ENCODE peak calls at places on chromosomes 7 and 10, in eight cellular contexts. X is astrocyte of the hippocampus; O is stimulated activated CD8-positive, alpha-beta memory T cell treated with anti-CD3 and anti-CD28 coated beads, Interleukin-12 subunit alpha, Interleukin-12 subunit beta, amount 100 ng/mL, for 4 hours; A is activated T-cell treated with anti-CD3 and anti-CD28 coated beads, Interleukin-2, amount 50 U/mL, for 48 hours; U is NCI-H2029 treated with DMSO at 0.1 percent for 48 hours; S is T-helper 17 cell; M is ACHN; Z is RPMI8226. N is an unnamed sample.

GRCh38 chr7:99308461-99309074 is 17.1 kb upstream of the ARPC1A start:
- DNase-seq in X (no peak), O (no peak), A (no peak), U (no peak), S (no peak), M (no peak), Z (no peak), N (no peak)

GRCh38 chr10:29160110-29160669 is 128.7 kb upstream of the LYZL1 start:
- DNase-seq in X (peak), O (no peak), A (no peak), U (no peak), S (no peak), M (peak), Z (no peak), N (no peak)

GRCh38 chr7:79317728-79318127 is 135.7 kb downstream of the MAGI2 start:
- DNase-seq in X (peak), O (no peak), A (no peak), U (no peak), S (no peak), M (peak), Z (no peak), N (no peak)

GRCh38 chr10:121112618-121113384 is 261.6 kb downstream of the WDR11 start:
- DNase-seq in X (no peak), O (no peak), A (no peak), U (no peak), S (no peak), M (no peak), Z (no peak), N (peak)

GRCh38 chr7:77913977-77914607 is 115.5 kb downstream of the PHTF2 start:
- DNase-seq in X (peak), O (no peak), A (no peak), U (peak), S (no peak), M (no peak), Z (no peak), N (no peak)

GRCh38 chr7:155861480-155861868 is 49.2 kb upstream of the SHH start:
- DNase-seq in X (no peak), O (no peak), A (no peak), U (no peak), S (no peak), M (no peak), Z (no peak), N (no peak)

GRCh38 chr7:106613861-106614560 is 46.9 kb downstream of the CCDC71L start:
- DNase-seq in X (no peak), O (no peak), A (no peak), U (no peak), S (no peak), M (no peak), Z (no peak), N (no peak)

GRCh38 chr10:3902054-3902808 is 117.2 kb upstream of the KLF6 start:
- DNase-seq in X (peak), O (no peak), A (peak), U (no peak), S (peak), M (peak), Z (peak), N (peak)

GRCh38 chr10:118626953-118627352 is 31.5 kb upstream of the PRLHR start:
- DNase-seq in X (no peak), O (no peak), A (no peak), U (no peak), S (no peak), M (peak), Z (no peak), N (no peak)

GRCh38 chr7:128948976-128949760 is 11.4 kb downstream of the IRF5 start:
- DNase-seq in X (no peak), O (no peak), A (no peak), U (no peak), S (no peak), M (no peak), Z (no peak), N (no peak)

GRCh38 chr10:29163746-29164145 is 125.1 kb upstream of the LYZL1 start:
- DNase-seq in X (peak), O (no peak), A (no peak), U (no peak), S (no peak), M (no peak), Z (no peak), N (no peak)

GRCh38 chr7:114081606-114082425 is 163.0 kb upstream of the PPP1R3A start:
- DNase-seq in X (peak), O (no peak), A (no peak), U (peak), S (no peak), M (peak), Z (peak), N (peak)

GRCh38 chr10:96889415-96890171 is 57.5 kb downstream of the LCOR start:
- DNase-seq in X (no peak), O (no peak), A (no peak), U (peak), S (no peak), M (no peak), Z (no peak), N (no peak)

GRCh38 chr7:92586403-92586802 is 3.8 kb downstream of the FAM133B start:
- DNase-seq in X (no peak), O (no peak), A (no peak), U (no peak), S (no peak), M (peak), Z (no peak), N (no peak)

GRCh38 chr7:110889363-110889762 is 201.6 kb upstream of the LRRN3 start:
- DNase-seq in X (no peak), O (no peak), A (no peak), U (no peak), S (no peak), M (no peak), Z (no peak), N (no peak)

N was measured in NAMALWA.